ENCODE peak calls at places on chromosome 21, in four cellular contexts. Q is GM12878, O is K562, V is HL-60. E is an unnamed sample.
A peak's percentile ranks its signal among the peaks of the same experiment; 100 is the strongest.

GRCh38 chr21:37257526-37257966 is 9.6 kb downstream of the VPS26C start:
- DNase-seq in Q (no peak), O (no peak), V (peak; percentile 71), E (no peak)

GRCh38 chr21:46161180-46161799 is 5.9 kb upstream of the FTCD start:
- DNase-seq in Q (no peak), O (no peak), V (no peak), E (no peak)

GRCh38 chr21:31987696-31988095 is 114.9 kb downstream of the HUNK start:
- DNase-seq in Q (no peak), O (no peak), V (no peak), E (no peak)

GRCh38 chr21:23223882-23224281 is 2225.7 kb downstream of the NCAM2 start:
- DNase-seq in Q (no peak), O (no peak), V (no peak), E (no peak)

GRCh38 chr21:31398574-31398973 is 54.5 kb upstream of the TIAM1 start:
- DNase-seq in Q (no peak), O (no peak), V (no peak), E (no peak)

GRCh38 chr21:37658994-37659458 is 257.2 kb downstream of the KCNJ6 start:
- DNase-seq in Q (no peak), O (peak; percentile 43), V (no peak), E (no peak)

GRCh38 chr21:46036696-46037337 is 55.2 kb downstream of the COL6A1 start:
- DNase-seq in Q (no peak), O (no peak), V (no peak), E (no peak)

GRCh38 chr21:45981641-45982255 is at the start of gene COL6A1:
- DNase-seq in Q (no peak), O (peak; percentile 90), V (no peak), E (peak; percentile 43)

GRCh38 chr21:37899141-37899540 is 17.1 kb downstream of the KCNJ6 start:
- DNase-seq in Q (no peak), O (no peak), V (no peak), E (no peak)

GRCh38 chr21:42061195-42061865 is 9.8 kb upstream of the UMODL1 start:
- DNase-seq in Q (peak; percentile 81), O (no peak), V (peak; percentile 91), E (peak; percentile 84)

GRCh38 chr21:42062543-42063022 is 8.5 kb upstream of the UMODL1 start:
- DNase-seq in Q (peak; percentile 82), O (no peak), V (peak; percentile 77), E (peak; percentile 70)

GRCh38 chr21:42063206-42063577 is 7.9 kb upstream of the UMODL1 start:
- DNase-seq in Q (peak; percentile 36), O (no peak), V (no peak), E (no peak)

GRCh38 chr21:42061866-42062542 is 9.1 kb upstream of the UMODL1 start:
- DNase-seq in Q (no peak), O (no peak), V (peak; percentile 26), E (peak; percentile 42)

DNA sequence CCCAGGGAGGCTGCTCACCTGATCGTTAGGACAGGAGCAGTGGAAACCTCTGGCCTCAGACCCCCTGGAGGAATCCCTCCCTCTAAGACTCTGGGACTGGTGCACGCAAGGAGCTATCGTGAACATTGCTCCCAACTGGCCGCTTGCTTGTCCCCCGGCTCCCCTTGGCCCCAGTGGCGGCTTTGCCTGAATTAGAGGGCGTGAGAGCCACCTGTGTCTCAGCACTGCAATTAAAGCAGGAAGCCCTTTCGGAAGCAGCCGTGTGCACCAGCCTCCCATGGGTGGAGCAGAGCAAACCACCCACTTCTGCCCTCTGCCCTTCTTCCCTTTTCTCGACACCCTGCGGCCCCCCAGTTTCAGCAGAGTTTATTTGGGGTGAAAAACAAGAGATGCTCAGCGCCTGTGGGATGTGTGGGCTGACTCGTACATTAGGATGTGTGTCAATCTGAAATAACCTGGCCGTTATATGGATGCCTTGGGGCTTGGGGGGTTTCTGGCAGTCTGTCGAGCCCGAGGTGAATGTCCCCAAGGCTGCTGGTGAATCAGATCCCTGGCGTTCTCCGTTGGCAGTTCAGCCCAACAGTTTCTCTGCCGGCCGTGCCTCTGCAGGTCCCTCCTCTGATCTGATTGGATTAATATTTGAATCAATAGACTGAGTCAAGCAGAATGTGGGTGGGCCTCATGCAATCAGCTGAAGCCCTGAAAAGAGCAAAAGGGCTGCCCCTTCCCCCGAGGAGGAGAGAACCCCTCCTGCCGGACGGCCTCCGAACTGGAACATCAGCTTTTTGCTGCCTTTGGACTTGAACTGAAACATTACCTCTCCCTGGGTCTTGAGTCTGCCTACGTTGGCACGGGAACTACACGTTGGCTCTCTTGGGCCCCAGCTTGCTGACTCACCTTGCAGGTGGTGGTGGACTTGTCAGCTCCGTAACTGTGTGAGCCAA is 7.3 kb upstream of the UMODL1 start:
- DNase-seq in Q (peak; percentile 63), O (no peak), V (peak; percentile 79), E (no peak)
- TF ChIP-seq POLR2AphosphoS5 in Q (no peak), O (no peak), V (peak; percentile 67), E (no peak)

DNA sequence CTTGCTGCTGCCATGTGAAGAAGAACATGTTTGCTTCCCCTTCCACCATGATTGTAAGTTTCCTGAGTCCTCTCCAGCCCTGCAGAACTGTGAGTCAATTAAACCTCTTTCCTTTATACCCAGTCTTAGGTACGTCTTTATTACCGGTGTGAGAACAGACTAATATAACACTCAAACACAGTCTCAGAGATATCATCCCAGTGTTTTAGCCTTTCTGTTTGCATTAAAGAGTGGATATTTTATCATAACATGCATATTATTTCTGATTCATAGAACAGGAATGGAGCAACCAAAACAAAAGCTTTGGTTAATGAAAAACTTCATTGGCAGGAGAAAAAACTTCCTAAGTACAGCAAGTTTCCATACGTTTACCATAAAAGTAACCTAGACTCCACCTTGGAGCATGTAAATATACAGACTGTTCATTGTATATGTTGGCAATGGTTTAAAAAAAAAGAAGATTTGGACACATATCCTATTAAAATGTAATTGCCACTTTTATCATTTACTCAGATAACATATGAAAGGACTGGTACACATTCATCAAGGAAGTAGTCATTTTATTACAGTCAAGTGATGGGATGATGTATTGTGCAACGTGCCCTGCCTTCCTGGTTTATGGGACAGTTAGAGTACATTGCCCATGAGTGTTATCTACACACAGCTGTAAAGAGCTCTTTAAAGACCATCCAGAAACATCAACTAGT is 144.8 kb downstream of the ETS2 start:
- DNase-seq in Q (no peak), O (no peak), V (peak; percentile 30), E (no peak)
- TF ChIP-seq SPI1 in Q (no peak), O (no peak), V (no peak), E (no peak)

DNA sequence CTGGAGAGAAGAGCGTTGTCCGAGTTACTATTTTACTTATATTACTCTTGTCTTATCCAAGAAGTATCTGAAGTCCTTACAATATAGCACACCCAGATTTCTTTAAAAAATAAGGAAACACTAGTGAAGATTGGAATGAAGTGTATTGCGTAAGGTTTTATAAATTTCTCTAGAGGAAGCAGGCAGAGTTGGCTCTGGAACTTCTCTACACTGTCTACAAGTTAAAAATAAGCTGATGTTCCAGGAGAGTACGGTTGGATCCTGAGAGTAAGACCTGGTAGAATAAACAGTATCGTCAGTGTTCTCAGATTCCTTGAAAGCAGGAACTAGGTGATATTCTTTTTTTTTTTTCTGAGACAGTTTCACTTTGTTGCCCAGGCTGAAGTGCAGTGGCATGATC is 107.8 kb downstream of the USP25 start:
- DNase-seq in Q (no peak), O (no peak), V (no peak), E (no peak)
- TF ChIP-seq POLR2AphosphoS5 in Q (no peak), O (no peak), V (no peak), E (no peak)

DNA sequence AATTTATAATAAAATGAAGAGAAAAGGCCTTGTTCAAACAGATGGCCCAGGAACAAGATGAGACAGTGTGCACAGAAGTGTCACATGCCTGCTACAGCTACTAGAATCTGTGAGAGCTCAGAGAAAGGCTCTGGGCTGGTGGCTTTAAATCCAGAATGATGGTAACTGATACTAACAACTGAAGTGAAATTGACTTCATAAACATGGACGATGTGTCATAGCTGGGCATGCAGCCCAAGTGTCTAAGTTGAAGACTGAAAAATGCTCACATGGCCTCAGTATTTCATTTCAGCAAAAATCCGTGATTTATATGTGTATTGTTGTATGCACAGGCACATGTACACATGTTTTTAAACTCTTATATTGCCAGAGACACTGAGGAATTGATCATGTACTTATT is 208.3 kb upstream of the RUNX1 start:
- DNase-seq in Q (no peak), O (no peak), V (no peak), E (no peak)
- TF ChIP-seq SPI1 in Q (no peak), O (no peak), V (no peak), E (no peak)

GRCh38 chr21:34835526-34835925 is 166.7 kb downstream of the CLIC6 start:
- DNase-seq in Q (no peak), O (no peak), V (peak; percentile 67), E (no peak)

GRCh38 chr21:34836933-34837505 is 168.2 kb downstream of the CLIC6 start:
- DNase-seq in Q (no peak), O (no peak), V (no peak), E (no peak)

GRCh38 chr21:34834307-34834706 is 165.5 kb downstream of the CLIC6 start:
- DNase-seq in Q (no peak), O (no peak), V (no peak), E (no peak)

GRCh38 chr21:34834852-34835501 is 166.2 kb downstream of the CLIC6 start:
- DNase-seq in Q (no peak), O (no peak), V (peak; percentile 12), E (no peak)

DNA sequence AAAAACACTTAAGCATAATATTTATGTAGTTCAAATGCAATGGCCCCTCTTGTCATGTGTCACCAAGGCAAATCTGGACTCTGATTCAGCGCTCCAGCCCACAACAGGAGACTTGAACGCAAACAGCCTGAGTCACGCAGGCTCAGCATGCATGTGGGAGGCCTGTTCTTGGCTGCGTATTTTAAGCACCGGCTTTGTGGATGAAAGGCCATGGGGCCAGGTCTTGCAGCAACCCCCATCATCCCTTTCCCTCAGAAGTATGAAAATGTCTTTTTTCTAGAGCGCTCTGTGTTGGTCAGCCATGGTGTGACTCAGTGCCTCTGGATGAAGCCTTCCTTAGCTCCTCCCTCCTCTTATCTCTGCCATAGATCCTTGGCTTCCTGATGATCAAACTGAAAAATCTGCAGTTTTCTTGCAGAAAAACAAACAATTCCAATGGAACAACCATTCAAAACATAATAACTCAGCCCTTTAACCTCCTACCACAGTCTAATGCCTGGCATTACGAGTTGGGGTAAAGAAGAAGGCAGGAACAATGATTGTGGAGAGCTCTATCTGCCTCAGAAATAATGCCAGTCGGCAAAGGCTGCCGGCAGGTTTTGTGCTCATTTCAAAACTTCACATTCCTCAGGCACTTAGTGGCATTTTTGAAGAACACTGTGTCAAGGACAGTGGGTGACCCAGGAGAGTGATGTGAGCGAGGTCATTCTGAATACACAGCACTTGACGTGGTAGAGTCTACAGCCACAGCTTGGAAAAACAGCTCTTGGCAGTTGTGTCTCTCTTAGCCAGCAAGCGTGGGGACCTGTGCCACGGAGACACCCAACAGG is 167.5 kb downstream of the CLIC6 start:
- DNase-seq in Q (no peak), O (no peak), V (no peak), E (no peak)
- TF ChIP-seq POLR2AphosphoS5 in Q (no peak), O (no peak), V (peak; percentile 29), E (no peak)

GRCh38 chr21:43361127-43361492 is 65.8 kb downstream of the SIK1 start:
- DNase-seq in Q (no peak), O (no peak), V (no peak), E (no peak)
- TF ChIP-seq SPI1 in Q (no peak), O (no peak), V (no peak), E (no peak)